ENCODE peak calls at places on chromosomes 7 and 10, in ten cellular contexts. L, B, H, G, Z, N, O, S, F and M are unnamed samples.

GRCh38 chr10:72688208-72688651 is 3.7 kb upstream of the MCU start:
- DNase-seq in N (no peak), O (peak; percentile 46), L (no peak), B (no peak), G (no peak), S (peak; percentile 76), H (peak; percentile 75), F (no peak), Z (no peak), M (no peak)

GRCh38 chr7:151038951-151039849 is 9.1 kb upstream of the ASIC3 start:
- DNase-seq in F (peak; percentile 66), Z (no peak), O (peak; percentile 65), H (peak; percentile 83), S (peak; percentile 92), N (no peak), B (no peak), L (peak; percentile 43), G (peak; percentile 92), M (peak; percentile 94)

GRCh38 chr7:120272896-120273475 is at the start of gene KCND2:
- DNase-seq in H (peak; percentile 7), G (peak; percentile 30), Z (no peak), B (no peak), L (no peak), N (peak; percentile 79), O (no peak), F (peak; percentile 80), S (peak; percentile 28), M (peak; percentile 80)

GRCh38 chr7:2138146-2138765 is 94.5 kb downstream of the MAD1L1 start:
- DNase-seq in B (no peak), L (peak; percentile 78), O (no peak), S (no peak), G (no peak), N (no peak), Z (no peak), H (no peak), F (no peak), M (peak; percentile 59)

GRCh38 chr10:132326925-132327324 is 5.1 kb upstream of the LRRC27 start:
- DNase-seq in L (no peak), H (no peak), F (no peak), O (no peak), S (no peak), Z (no peak), G (no peak), B (no peak), N (no peak), M (no peak)

GRCh38 chr7:4765776-4766490 is 9.5 kb upstream of the AP5Z1 start:
- DNase-seq in L (peak; percentile 6), O (no peak), N (peak; percentile 69), F (peak; percentile 79), S (no peak), G (no peak), Z (no peak), H (no peak), B (no peak), M (peak; percentile 47)

GRCh38 chr10:68271104-68271882 is 39.4 kb upstream of the ATOH7 start:
- DNase-seq in B (no peak), F (peak; percentile 65), G (no peak), L (no peak), N (peak; percentile 21), H (no peak), O (no peak), S (peak; percentile 39), Z (no peak), M (no peak)

GRCh38 chr7:69349291-69349690 is 249.0 kb upstream of the AUTS2 start:
- DNase-seq in L (no peak), B (no peak), O (no peak), H (no peak), N (peak; percentile 36), S (no peak), Z (no peak), G (no peak), F (peak; percentile 58), M (no peak)

GRCh38 chr7:107687656-107688055 is 27.0 kb downstream of the SLC26A4 start:
- DNase-seq in N (no peak), H (no peak), S (no peak), Z (no peak), L (no peak), F (no peak), B (peak; percentile 23), O (no peak), G (no peak), M (no peak)

GRCh38 chr7:23405240-23405618 is 65.1 kb downstream of the IGF2BP3 start:
- DNase-seq in N (no peak), S (no peak), G (no peak), F (no peak), Z (no peak), B (no peak), L (no peak), O (no peak), H (no peak), M (no peak)

GRCh38 chr7:30369879-30370278 is 85.5 kb downstream of the ZNRF2 start:
- DNase-seq in G (no peak), O (no peak), N (no peak), Z (no peak), B (no peak), L (no peak), S (no peak), F (no peak), H (no peak), M (no peak)

GRCh38 chr10:67837519-67838314 is at the start of gene DNAJC12:
- DNase-seq in N (peak; percentile 65), G (peak; percentile 32), B (no peak), S (peak; percentile 62), H (peak; percentile 85), Z (peak; percentile 79), O (no peak), L (no peak), F (no peak), M (no peak)

GRCh38 chr10:6713716-6714115 is 133.6 kb upstream of the PRKCQ start:
- DNase-seq in F (peak; percentile 71), O (no peak), N (peak; percentile 45), B (no peak), G (no peak), S (no peak), Z (peak; percentile 2), L (no peak), H (no peak), M (no peak)

GRCh38 chr10:85454386-85454785 is 912.2 kb downstream of the GRID1 start:
- DNase-seq in Z (no peak), S (no peak), B (no peak), G (no peak), H (no peak), O (no peak), N (no peak), L (no peak), F (no peak), M (no peak)

GRCh38 chr7:157440346-157441022 is 103.7 kb downstream of the DNAJB6 start:
- DNase-seq in F (peak; percentile 22), Z (peak; percentile 10), S (no peak), O (no peak), B (no peak), H (no peak), G (no peak), L (no peak), N (no peak), M (peak; percentile 56)

GRCh38 chr7:55078465-55079372 is 59.9 kb downstream of the EGFR start:
- DNase-seq in F (peak; percentile 76), N (peak; percentile 62), Z (no peak), H (no peak), B (no peak), L (no peak), G (no peak), S (peak; percentile 75), O (peak; percentile 86), M (peak; percentile 86)

GRCh38 chr7:35839860-35840854 is 39.3 kb downstream of the SEPTIN7 start:
- DNase-seq in S (no peak), L (no peak), H (peak; percentile 33), G (no peak), N (no peak), Z (no peak), B (no peak), F (no peak), O (no peak), M (no peak)

GRCh38 chr10:118610577-118610976 is 15.1 kb upstream of the PRLHR start:
- DNase-seq in N (no peak), O (no peak), L (no peak), S (no peak), H (no peak), Z (no peak), F (no peak), G (peak; percentile 60), B (no peak), M (no peak)

GRCh38 chr10:118621304-118621942 is 26.0 kb upstream of the PRLHR start:
- DNase-seq in O (no peak), G (no peak), N (no peak), B (no peak), L (peak; percentile 26), S (no peak), H (no peak), F (no peak), Z (no peak), M (no peak)

GRCh38 chr10:118615888-118616287 is 20.4 kb upstream of the PRLHR start:
- DNase-seq in H (no peak), B (peak; percentile 4), O (no peak), L (no peak), G (no peak), N (peak; percentile 25), F (no peak), S (no peak), Z (no peak), M (no peak)
- TF ChIP-seq CTCF in H (no peak), B (peak; percentile 44), O (no peak), L (no peak), G (no peak), N (peak; percentile 32), F (peak; percentile 46), S (no peak), Z (peak; percentile 20), M (no peak)

DNA sequence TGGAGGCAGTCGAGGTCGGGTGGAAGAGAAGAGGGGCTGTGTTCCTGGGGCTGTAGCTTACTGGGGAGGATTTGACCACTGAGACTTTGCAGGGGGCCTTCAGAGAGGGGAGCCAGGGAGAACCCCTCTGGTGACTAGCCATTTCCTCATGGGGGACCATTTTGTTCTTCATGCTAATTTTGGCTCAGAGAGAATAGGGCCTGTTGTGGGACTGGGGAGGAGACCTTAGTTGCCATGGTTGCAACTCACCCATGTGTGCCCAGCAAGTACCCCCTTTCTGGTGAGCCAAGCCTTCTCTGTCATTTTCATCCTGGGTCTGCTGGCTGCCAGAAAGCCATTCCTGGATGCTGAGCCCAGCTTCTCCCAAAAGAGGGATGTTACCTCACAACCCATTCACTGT is 120.9 kb downstream of the GRK5 start:
- DNase-seq in H (no peak), L (no peak), S (no peak), Z (no peak), N (no peak), B (no peak), F (no peak), G (no peak), O (no peak), M (no peak)
- H3K27ac ChIP-seq in H (no peak overlapping the region), L (no peak overlapping the region), S (no peak overlapping the region), Z (no peak overlapping the region), N (no peak overlapping the region), B (no peak overlapping the region), F (no peak overlapping the region), G (no peak overlapping the region), O (no peak overlapping the region), M (no peak overlapping the region)

GRCh38 chr10:73781548-73781878 is 335 bp upstream of the CHCHD1 start:
- DNase-seq in O (no peak), Z (no peak), G (no peak), B (no peak), N (no peak), F (no peak), L (no peak), S (no peak), H (no peak), M (no peak)
- H3K4me1 ChIP-seq in O (peaks cover 4% of the 10 kb centered on the region), Z (peaks cover 38% of the 10 kb centered on the region), G (no peaks in the 10 kb centered on the region), B (peaks cover 20% of the 10 kb centered on the region), N (peaks cover 13% of the 10 kb centered on the region), F (peaks cover 6% of the 10 kb centered on the region), L (peaks cover 34% of the 10 kb centered on the region), S (peaks cover 12% of the 10 kb centered on the region), H (peaks cover 4% of the 10 kb centered on the region), M (peaks cover 54% of the 10 kb centered on the region)

GRCh38 chr10:50224330-50224952 is 26.9 kb downstream of the ASAH2 start:
- DNase-seq in S (peak; percentile 66), B (peak; percentile 48), G (no peak), F (peak; percentile 69), N (peak; percentile 78), O (peak; percentile 29), H (peak; percentile 70), L (no peak), Z (peak; percentile 68), M (no peak)
- TF ChIP-seq CTCF in S (peak; percentile 59), B (peak; percentile 76), G (no peak), F (peak; percentile 80), N (peak; percentile 75), O (peak; percentile 35), H (peak; percentile 78), L (peak; percentile 21), Z (peak; percentile 81), M (no peak)